ENCODE peak calls at places on chromosomes 7 and 10, in eight cellular contexts. R is psoas muscle, W is PC-9, O is HCT116, B is ovary, F is uterus, U is hepatocyte, G is GM23338. P is an unnamed sample.
A peak's percentile ranks its signal among the peaks of the same experiment; 100 is the strongest.

GRCh38 chr7:147539685-147540084 is 1050.9 kb upstream of the C7orf33 start:
- DNase-seq in B (no peak), W (no peak), U (no peak), F (no peak), G (no peak), O (no peak), R (no peak), P (no peak)

GRCh38 chr10:74320026-74320425 is 169.0 kb downstream of the ADK start:
- DNase-seq in W (no peak), R (no peak), G (no peak), U (no peak), O (no peak), F (no peak), B (no peak), P (no peak)

GRCh38 chr7:13279854-13280435 is 592.5 kb downstream of the ARL4A start:
- DNase-seq in B (no peak), R (no peak), G (peak; percentile 70), F (no peak), W (no peak), U (peak; percentile 48), O (peak; percentile 15), P (no peak)

GRCh38 chr7:36103837-36104561 is 49.1 kb upstream of the EEPD1 start:
- DNase-seq in U (no peak), F (no peak), G (no peak), R (no peak), W (no peak), O (no peak), B (no peak), P (no peak)

GRCh38 chr10:73814896-73815718 is 3.7 kb upstream of the NDST2 start:
- DNase-seq in B (no peak), O (peak; percentile 48), F (no peak), W (no peak), R (peak; percentile 62), U (no peak), G (peak; percentile 82), P (no peak)

GRCh38 chr7:46909601-46910051 is 672.3 kb downstream of the TNS3 start:
- DNase-seq in O (no peak), U (no peak), G (no peak), F (no peak), W (peak; percentile 12), R (no peak), B (no peak), P (no peak)

GRCh38 chr10:17431871-17432311 is 22.5 kb downstream of the ST8SIA6 start:
- DNase-seq in O (no peak), B (no peak), W (no peak), G (no peak), F (no peak), U (no peak), R (no peak), P (no peak)

GRCh38 chr7:42618649-42619315 is 293.1 kb downstream of the C7orf25 start:
- DNase-seq in B (no peak), F (no peak), O (no peak), W (no peak), R (no peak), U (no peak), G (no peak), P (no peak)

GRCh38 chr7:41581041-41581440 is 121.8 kb downstream of the INHBA start:
- DNase-seq in U (no peak), B (no peak), O (no peak), R (no peak), G (no peak), W (no peak), F (no peak), P (no peak)

GRCh38 chr10:74637685-74638084 is 188.7 kb upstream of the KAT6B start:
- DNase-seq in O (no peak), R (no peak), U (no peak), F (no peak), B (no peak), W (no peak), G (no peak), P (no peak)

GRCh38 chr7:69939317-69939716 is 341.0 kb downstream of the AUTS2 start:
- DNase-seq in U (no peak), G (no peak), B (no peak), F (no peak), R (no peak), O (no peak), W (no peak), P (no peak)

GRCh38 chr7:43666938-43667337 is 62.4 kb downstream of the COA1 start:
- DNase-seq in G (no peak), F (no peak), W (no peak), R (no peak), U (no peak), B (no peak), O (no peak), P (no peak)

GRCh38 chr7:1140481-1141104 is 19.4 kb downstream of the ZFAND2A start:
- DNase-seq in U (no peak), B (no peak), W (no peak), F (no peak), R (no peak), G (no peak), O (no peak), P (no peak)

GRCh38 chr7:116497708-116498107 is 1.8 kb upstream of the CAV2 start:
- DNase-seq in F (no peak), B (no peak), G (no peak), U (no peak), O (no peak), R (no peak), W (no peak), P (no peak)

GRCh38 chr7:116492654-116493109 is 6.9 kb upstream of the CAV2 start:
- DNase-seq in F (no peak), W (no peak), O (no peak), U (no peak), B (no peak), R (no peak), G (no peak), P (no peak)

GRCh38 chr7:116494472-116494871 is 5.1 kb upstream of the CAV2 start:
- DNase-seq in W (no peak), U (no peak), G (no peak), F (no peak), R (no peak), O (no peak), B (no peak), P (no peak)

GRCh38 chr7:116496653-116497052 is 2.9 kb upstream of the CAV2 start:
- DNase-seq in R (no peak), B (no peak), W (no peak), U (no peak), F (no peak), O (no peak), G (no peak), P (no peak)

DNA sequence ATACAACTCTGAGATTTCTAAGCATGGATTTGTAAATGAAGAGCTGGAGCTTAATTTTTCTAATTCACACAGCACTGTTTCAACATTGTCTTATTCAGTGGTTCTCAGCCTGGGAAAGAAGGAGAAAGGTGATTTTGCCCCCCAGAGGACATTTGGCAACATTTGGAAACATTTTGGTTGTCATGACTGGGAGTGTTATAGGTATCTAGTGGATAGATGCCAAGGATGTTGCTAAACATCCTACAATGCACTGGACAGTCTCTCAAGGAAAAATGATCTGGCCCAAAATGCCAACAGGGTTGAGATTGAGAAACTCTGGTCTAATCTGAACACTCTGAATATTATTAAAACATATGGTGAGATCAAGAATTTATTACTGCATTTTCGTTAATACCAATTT is 3.8 kb upstream of the CAV2 start:
- DNase-seq in B (no peak), R (no peak), G (no peak), W (no peak), F (no peak), O (no peak), U (no peak), P (no peak)
- TF ChIP-seq CTCF in B (no peak), R (no peak), G (no peak), W (no peak), F (no peak), O (no peak), U (no peak), P (no peak)

DNA sequence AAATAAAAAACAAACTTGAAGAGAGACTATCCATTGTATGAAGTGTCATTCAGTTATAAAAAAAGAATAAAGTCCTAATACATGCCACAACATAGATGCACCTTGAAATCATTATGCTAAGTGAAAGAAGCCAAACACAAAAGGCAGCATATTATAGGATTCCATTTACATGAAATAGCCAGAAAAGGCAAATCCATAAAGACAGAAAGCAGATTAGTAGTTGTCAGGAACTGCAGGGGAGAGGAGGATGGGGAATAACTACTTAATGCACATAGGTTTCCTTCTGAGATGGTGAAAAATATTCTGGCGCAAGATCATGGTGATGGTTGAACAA is 6.6 kb upstream of the PON1 start:
- DNase-seq in U (no peak), O (no peak), F (no peak), R (no peak), B (no peak), W (no peak), G (no peak), P (no peak)
- H3K4me3 ChIP-seq in U (no peak overlapping the region), O (no peak overlapping the region), F (no peak overlapping the region), R (peak overlapping the region; percentile 53), B (no peak overlapping the region), W (no peak overlapping the region), G (no peak overlapping the region), P (no peak overlapping the region)

GRCh38 chr7:127938588-127938987 is 92.6 kb downstream of the LRRC4 start:
- DNase-seq in R (no peak), B (no peak), F (no peak), W (no peak), U (peak; percentile 14), O (no peak), G (no peak), P (no peak)

GRCh38 chr7:127940365-127941160 is 90.7 kb downstream of the LRRC4 start:
- DNase-seq in G (no peak), R (no peak), O (no peak), F (no peak), U (no peak), B (no peak), W (no peak), P (no peak)

GRCh38 chr7:127935847-127936376 is 95.3 kb downstream of the LRRC4 start:
- DNase-seq in R (no peak), G (no peak), W (no peak), U (no peak), O (no peak), F (no peak), B (no peak), P (no peak)

GRCh38 chr7:127934711-127935110 is 96.5 kb downstream of the LRRC4 start:
- DNase-seq in O (no peak), R (no peak), U (no peak), B (no peak), G (no peak), F (no peak), W (no peak), P (no peak)

DNA sequence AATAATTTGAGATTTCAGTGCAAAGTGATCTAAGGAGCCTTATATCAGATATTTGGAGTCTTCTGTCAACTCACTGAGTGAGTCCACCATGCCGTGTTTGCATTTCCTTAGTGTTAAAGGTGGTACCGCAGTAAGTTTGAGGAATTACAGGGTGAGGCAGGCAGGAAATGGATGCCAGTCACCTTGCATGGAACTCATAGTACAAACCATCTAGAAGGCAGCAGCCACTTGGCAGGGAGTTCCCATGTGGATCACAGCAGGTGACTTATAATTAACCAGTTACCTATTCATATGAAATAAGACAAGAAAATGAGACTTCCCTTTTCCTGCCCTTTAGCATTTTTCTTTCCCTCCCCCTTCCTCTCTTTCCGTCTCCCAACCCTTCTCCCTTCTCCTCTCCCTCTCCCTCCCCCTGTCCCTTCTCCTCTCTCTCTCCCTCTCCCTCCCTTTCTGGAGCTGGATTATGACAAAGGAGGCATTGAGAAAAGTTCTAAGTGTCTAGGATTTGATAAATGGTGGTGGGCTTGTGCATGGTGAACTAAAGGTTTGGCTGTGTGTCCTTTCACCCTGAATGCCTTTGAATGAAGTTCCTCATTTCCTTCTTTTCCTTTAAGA is 94.1 kb downstream of the LRRC4 start:
- DNase-seq in W (no peak), F (no peak), U (no peak), O (no peak), B (no peak), G (peak; percentile 25), R (no peak), P (peak; percentile 25)
- H3K36me3 ChIP-seq in W (no peaks in the 10 kb centered on the region), F (no peaks in the 10 kb centered on the region), U (no peaks in the 10 kb centered on the region), O (no peaks in the 10 kb centered on the region), B (no peaks in the 10 kb centered on the region), G (no peaks in the 10 kb centered on the region), R (no peaks in the 10 kb centered on the region), P (no peaks in the 10 kb centered on the region)

GRCh38 chr10:29590598-29591415 is 44.0 kb downstream of the SVIL start:
- DNase-seq in O (peak; percentile 21), G (peak; percentile 63), U (peak; percentile 58), R (no peak), W (no peak), F (no peak), B (no peak), P (no peak)
- TF ChIP-seq CTCF in O (peak; percentile 96), G (peak; percentile 97), U (peak; percentile 79), R (peak; percentile 92), W (peak; percentile 91), F (peak; percentile 87), B (peak; percentile 87), P (peak; percentile 78)